ENCODE peak calls at places on chromosomes 6 and 20, in six cellular contexts. One of them, this sample, is unnamed. For H3K36me3 and H3K4me1, the result is how much of the 10 kb centered on the place peaks cover.

GRCh38 chr6:83067448-83068413 is at the start of gene DOP1A:
- DNase-seq in tibial artery: peak
- DNase-seq in adipocyte: peak
- DNase-seq in pancreas: peak
- DNase-seq in GM12878: peak
- DNase-seq in ovary: peak
- DNase-seq in this sample: peak

GRCh38 chr6:27019651-27020552 is 227.6 kb upstream of the PRSS16 start:
- DNase-seq in tibial artery: peak
- DNase-seq in adipocyte: peak
- DNase-seq in pancreas: peak
- DNase-seq in GM12878: peak
- DNase-seq in ovary: peak
- DNase-seq in this sample: peak

GRCh38 chr6:12923644-12924235 is 207.2 kb downstream of the PHACTR1 start:
- DNase-seq in tibial artery: no peak
- DNase-seq in adipocyte: no peak
- DNase-seq in pancreas: no peak
- DNase-seq in GM12878: no peak
- DNase-seq in ovary: no peak
- DNase-seq in this sample: no peak

GRCh38 chr6:7261030-7261841 is 51.8 kb downstream of the SSR1 start:
- DNase-seq in tibial artery: peak
- DNase-seq in adipocyte: peak
- DNase-seq in pancreas: peak
- DNase-seq in GM12878: no peak
- DNase-seq in ovary: peak
- DNase-seq in this sample: peak

GRCh38 chr6:34053721-34054120 is 92.2 kb downstream of the GRM4 start:
- DNase-seq in tibial artery: no peak
- DNase-seq in adipocyte: no peak
- DNase-seq in pancreas: no peak
- DNase-seq in GM12878: no peak
- DNase-seq in ovary: no peak
- DNase-seq in this sample: no peak

GRCh38 chr20:9359561-9360308 is 154.7 kb upstream of the LAMP5 start:
- DNase-seq in tibial artery: peak
- DNase-seq in adipocyte: peak
- DNase-seq in pancreas: no peak
- DNase-seq in GM12878: no peak
- DNase-seq in ovary: peak
- DNase-seq in this sample: peak

GRCh38 chr20:40689943-40690835 is 1.2 kb upstream of the MAFB start:
- DNase-seq in tibial artery: peak
- DNase-seq in adipocyte: peak
- DNase-seq in pancreas: peak
- DNase-seq in GM12878: no peak
- DNase-seq in ovary: peak
- DNase-seq in this sample: peak

GRCh38 chr6:132968419-132968950 is 154.1 kb downstream of the RPS12 start:
- DNase-seq in tibial artery: no peak
- DNase-seq in adipocyte: no peak
- DNase-seq in pancreas: no peak
- DNase-seq in GM12878: no peak
- DNase-seq in ovary: no peak
- DNase-seq in this sample: no peak

GRCh38 chr6:156912431-156912830 is 135.3 kb downstream of the ARID1B start:
- DNase-seq in tibial artery: no peak
- DNase-seq in adipocyte: no peak
- DNase-seq in pancreas: no peak
- DNase-seq in GM12878: no peak
- DNase-seq in ovary: no peak
- DNase-seq in this sample: no peak

GRCh38 chr6:80319286-80319685 is 212.8 kb downstream of the BCKDHB start:
- DNase-seq in tibial artery: no peak
- DNase-seq in adipocyte: no peak
- DNase-seq in pancreas: no peak
- DNase-seq in GM12878: no peak
- DNase-seq in ovary: no peak
- DNase-seq in this sample: peak

GRCh38 chr6:161596807-161597505 is 323.1 kb upstream of the AGPAT4 start:
- DNase-seq in tibial artery: no peak
- DNase-seq in adipocyte: no peak
- DNase-seq in pancreas: no peak
- DNase-seq in GM12878: no peak
- DNase-seq in ovary: no peak
- DNase-seq in this sample: no peak

GRCh38 chr6:16130437-16130891 is 1.6 kb downstream of the MYLIP start:
- DNase-seq in tibial artery: no peak
- DNase-seq in adipocyte: no peak
- DNase-seq in pancreas: no peak
- DNase-seq in GM12878: no peak
- DNase-seq in ovary: no peak
- DNase-seq in this sample: peak

DNA sequence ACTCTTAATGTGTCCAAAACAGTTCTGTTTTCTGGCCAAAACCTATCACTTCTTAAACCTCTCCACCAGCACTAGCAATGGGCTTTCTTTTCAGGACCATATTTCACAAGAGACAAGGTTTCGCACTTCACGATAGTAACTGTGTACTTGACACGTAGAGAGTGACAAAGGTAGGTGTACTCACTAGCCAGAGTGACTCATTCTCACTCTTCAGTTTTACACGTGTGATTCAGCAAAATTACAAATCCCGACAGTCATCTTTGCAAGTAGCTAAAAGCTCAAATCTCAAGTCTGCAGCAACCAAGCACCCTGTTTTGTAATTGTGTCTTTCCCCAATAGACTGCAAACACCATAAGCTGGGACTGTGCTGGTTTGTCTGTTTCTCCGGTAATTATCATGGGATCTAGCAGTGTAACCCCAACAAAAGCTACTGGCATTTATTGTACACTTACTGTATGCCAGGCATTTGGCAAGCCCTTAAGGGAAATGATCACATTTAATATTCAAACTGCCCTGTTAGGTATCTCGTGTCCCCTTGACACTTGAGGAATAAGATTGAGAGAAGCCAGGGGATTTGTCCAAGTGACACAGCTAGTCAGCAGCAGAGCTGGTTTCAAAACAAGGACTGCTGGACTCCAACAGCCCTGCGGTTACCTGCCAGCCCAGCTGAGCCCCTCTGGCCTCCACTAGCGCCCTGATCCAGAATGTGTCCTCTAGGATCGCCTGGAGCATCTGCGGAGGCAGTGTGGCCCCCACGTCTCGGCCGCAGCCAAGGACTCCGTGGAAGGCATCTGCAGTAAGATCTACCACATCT is 9.9 kb downstream of the PCIF1 start:
- DNase-seq in tibial artery: no peak
- DNase-seq in adipocyte: no peak
- DNase-seq in pancreas: no peak
- DNase-seq in GM12878: no peak
- DNase-seq in ovary: no peak
- DNase-seq in this sample: peak
- H3K36me3 ChIP-seq in tibial artery: half or more
- H3K36me3 ChIP-seq in adipocyte: half or more
- H3K36me3 ChIP-seq in pancreas: under half
- H3K36me3 ChIP-seq in GM12878: under half
- H3K36me3 ChIP-seq in ovary: under half
- H3K36me3 ChIP-seq in this sample: half or more

GRCh38 chr20:58650181-58650775 is 805 bp upstream of the STX16 start:
- DNase-seq in tibial artery: no peak
- DNase-seq in adipocyte: no peak
- DNase-seq in pancreas: peak
- DNase-seq in GM12878: no peak
- DNase-seq in ovary: peak
- DNase-seq in this sample: peak

GRCh38 chr20:58650776-58651547 is at the start of gene STX16:
- DNase-seq in tibial artery: peak
- DNase-seq in adipocyte: peak
- DNase-seq in pancreas: peak
- DNase-seq in GM12878: peak
- DNase-seq in ovary: peak
- DNase-seq in this sample: peak

GRCh38 chr20:58651548-58651822 is 402 bp downstream of the STX16 start:
- DNase-seq in tibial artery: no peak
- DNase-seq in adipocyte: no peak
- DNase-seq in pancreas: no peak
- DNase-seq in GM12878: no peak
- DNase-seq in ovary: peak
- DNase-seq in this sample: no peak

GRCh38 chr20:58647814-58648501 is 3.1 kb upstream of the STX16 start:
- DNase-seq in tibial artery: peak
- DNase-seq in adipocyte: peak
- DNase-seq in pancreas: no peak
- DNase-seq in GM12878: no peak
- DNase-seq in ovary: no peak
- DNase-seq in this sample: no peak

DNA sequence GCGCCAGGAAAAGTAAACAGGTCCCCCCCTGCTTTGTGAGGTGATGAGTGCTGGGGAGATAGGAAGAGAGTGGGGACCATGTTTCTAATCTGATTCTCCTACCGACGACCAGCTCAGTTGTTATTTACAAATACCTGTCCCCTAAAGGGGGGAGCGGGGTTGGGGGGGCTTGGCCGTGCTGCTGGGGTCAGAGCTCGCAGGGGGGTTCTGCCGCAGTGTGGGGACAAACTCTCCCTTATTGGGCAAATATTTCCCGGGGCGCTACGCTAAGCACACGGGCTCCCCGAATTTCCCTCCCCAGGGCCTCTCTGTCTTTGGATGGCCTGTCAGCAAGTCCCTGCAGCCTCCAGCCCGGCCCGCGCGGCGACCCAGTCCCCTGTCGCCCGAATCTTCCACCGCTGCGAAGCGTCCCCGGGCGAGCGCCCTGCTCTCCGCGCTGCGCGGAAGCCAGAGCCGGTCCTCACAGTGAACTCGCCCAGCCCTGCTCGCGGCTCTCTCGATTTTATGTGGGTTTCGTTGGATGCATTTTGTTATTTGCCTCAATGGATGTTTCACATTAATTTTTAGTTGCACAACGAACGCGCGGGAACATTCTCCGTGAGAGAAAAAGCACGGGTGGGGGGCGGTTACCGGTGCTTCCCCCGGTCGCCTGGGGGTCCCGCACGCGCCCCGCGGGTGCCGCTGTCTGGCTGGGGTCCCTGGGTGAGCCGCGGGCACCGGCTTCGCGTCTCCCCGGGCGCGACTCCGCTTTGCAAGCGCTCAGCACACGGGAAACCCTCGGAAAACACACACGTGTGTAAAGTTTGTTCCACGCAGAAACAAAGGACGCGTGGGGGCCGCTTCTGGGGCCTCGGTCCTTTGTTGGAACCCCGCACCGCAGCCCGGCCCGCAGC is 1.5 kb upstream of the STX16 start:
- DNase-seq in tibial artery: peak
- DNase-seq in adipocyte: no peak
- DNase-seq in pancreas: peak
- DNase-seq in GM12878: no peak
- DNase-seq in ovary: no peak
- DNase-seq in this sample: peak
- H3K4me1 ChIP-seq in tibial artery: under half
- H3K4me1 ChIP-seq in adipocyte: under half
- H3K4me1 ChIP-seq in pancreas: under half
- H3K4me1 ChIP-seq in GM12878: under half
- H3K4me1 ChIP-seq in ovary: under half
- H3K4me1 ChIP-seq in this sample: under half

GRCh38 chr6:116074732-116075387 is 14.2 kb upstream of the FRK start:
- DNase-seq in tibial artery: no peak
- DNase-seq in adipocyte: no peak
- DNase-seq in pancreas: no peak
- DNase-seq in GM12878: no peak
- DNase-seq in ovary: no peak
- DNase-seq in this sample: no peak

GRCh38 chr6:116072368-116072767 is 11.7 kb upstream of the FRK start:
- DNase-seq in tibial artery: no peak
- DNase-seq in adipocyte: no peak
- DNase-seq in pancreas: no peak
- DNase-seq in GM12878: no peak
- DNase-seq in ovary: no peak
- DNase-seq in this sample: no peak

GRCh38 chr6:116073765-116074450 is 13.2 kb upstream of the FRK start:
- DNase-seq in tibial artery: no peak
- DNase-seq in adipocyte: peak
- DNase-seq in pancreas: no peak
- DNase-seq in GM12878: no peak
- DNase-seq in ovary: no peak
- DNase-seq in this sample: no peak

GRCh38 chr6:116066789-116067188 is 6.1 kb upstream of the FRK start:
- DNase-seq in tibial artery: no peak
- DNase-seq in adipocyte: no peak
- DNase-seq in pancreas: no peak
- DNase-seq in GM12878: no peak
- DNase-seq in ovary: no peak
- DNase-seq in this sample: no peak

DNA sequence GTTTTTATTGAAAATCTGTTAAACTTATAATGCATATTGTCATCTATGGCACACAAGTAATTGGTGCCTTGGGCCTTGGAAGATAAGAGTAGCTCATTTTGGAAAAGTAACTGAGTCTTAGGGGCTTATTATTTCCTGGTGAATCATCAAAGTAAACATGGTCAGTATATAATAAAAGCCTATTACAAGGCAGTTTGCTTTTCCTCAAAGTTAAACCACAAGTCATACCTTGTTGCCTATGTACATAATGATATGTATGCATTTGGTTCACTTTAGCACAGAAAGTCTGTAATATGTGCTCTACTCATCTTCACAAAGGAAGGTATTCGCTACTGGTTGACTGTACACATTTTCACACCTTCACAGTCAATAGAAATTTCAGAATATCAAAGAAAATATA is 10.3 kb upstream of the FRK start:
- DNase-seq in tibial artery: no peak
- DNase-seq in adipocyte: no peak
- DNase-seq in pancreas: no peak
- DNase-seq in GM12878: no peak
- DNase-seq in ovary: no peak
- DNase-seq in this sample: no peak
- H3K36me3 ChIP-seq in tibial artery: under half
- H3K36me3 ChIP-seq in adipocyte: under half
- H3K36me3 ChIP-seq in pancreas: under half
- H3K36me3 ChIP-seq in GM12878: under half
- H3K36me3 ChIP-seq in ovary: under half
- H3K36me3 ChIP-seq in this sample: under half

GRCh38 chr6:52285174-52286068 is 879 bp upstream of the MCM3 start:
- DNase-seq in tibial artery: no peak
- DNase-seq in adipocyte: peak
- DNase-seq in pancreas: no peak
- DNase-seq in GM12878: no peak
- DNase-seq in ovary: no peak
- DNase-seq in this sample: peak

GRCh38 chr6:52284460-52285173 is at the start of gene MCM3:
- DNase-seq in tibial artery: peak
- DNase-seq in adipocyte: peak
- DNase-seq in pancreas: peak
- DNase-seq in GM12878: peak
- DNase-seq in ovary: peak
- DNase-seq in this sample: peak

GRCh38 chr6:52286798-52287432 is 2.4 kb upstream of the MCM3 start:
- DNase-seq in tibial artery: peak
- DNase-seq in adipocyte: peak
- DNase-seq in pancreas: no peak
- DNase-seq in GM12878: no peak
- DNase-seq in ovary: peak
- DNase-seq in this sample: peak

GRCh38 chr6:52284131-52284459 is 447 bp downstream of the MCM3 start:
- DNase-seq in tibial artery: peak
- DNase-seq in adipocyte: no peak
- DNase-seq in pancreas: peak
- DNase-seq in GM12878: no peak
- DNase-seq in ovary: peak
- DNase-seq in this sample: peak

GRCh38 chr6:52283111-52283510 is 1.4 kb downstream of the MCM3 start:
- DNase-seq in tibial artery: no peak
- DNase-seq in adipocyte: no peak
- DNase-seq in pancreas: no peak
- DNase-seq in GM12878: no peak
- DNase-seq in ovary: no peak
- DNase-seq in this sample: no peak
- H3K4me1 ChIP-seq in tibial artery: under half
- H3K4me1 ChIP-seq in adipocyte: under half
- H3K4me1 ChIP-seq in pancreas: under half
- H3K4me1 ChIP-seq in GM12878: under half
- H3K4me1 ChIP-seq in ovary: under half
- H3K4me1 ChIP-seq in this sample: under half